ENCODE peak calls at places on chromosomes 7 and 10, in seven cellular contexts. Q, P, S, N, E, A and D are unnamed samples.

GRCh38 chr10:1573334-1573969 is 163.9 kb downstream of the ADARB2 start:
- DNase-seq in P (no peak), S (no peak), Q (no peak), E (no peak), A (no peak), N (no peak), D (no peak)

GRCh38 chr7:38628630-38629385 is 2.4 kb downstream of the AMPH start:
- DNase-seq in N (no peak), Q (no peak), P (no peak), E (no peak), A (no peak), S (no peak), D (no peak)

GRCh38 chr10:71974489-71975011 is 10.4 kb downstream of the CHST3 start:
- DNase-seq in Q (peak; percentile 45), N (no peak), P (no peak), E (no peak), S (peak; percentile 51), A (no peak), D (no peak)

GRCh38 chr7:105000927-105001336 is 13.1 kb upstream of the KMT2E start:
- DNase-seq in N (no peak), Q (no peak), S (no peak), P (no peak), A (no peak), E (no peak), D (peak; percentile 37)

GRCh38 chr7:6612819-6613218 is 2.6 kb upstream of the ZNF853 start:
- DNase-seq in N (no peak), E (no peak), S (no peak), P (no peak), Q (no peak), A (no peak), D (no peak)

GRCh38 chr7:16804674-16805439 is at the start of gene AGR2:
- DNase-seq in N (no peak), E (no peak), S (no peak), P (no peak), Q (no peak), A (no peak), D (peak; percentile 14)

GRCh38 chr10:50333872-50334271 is 82.6 kb upstream of the ASAH2 start:
- DNase-seq in Q (no peak), A (no peak), N (no peak), S (no peak), E (no peak), P (no peak), D (no peak)

GRCh38 chr10:34292675-34293074 is 522.4 kb downstream of the PARD3 start:
- DNase-seq in N (no peak), E (no peak), P (no peak), S (no peak), Q (no peak), A (no peak), D (no peak)

GRCh38 chr10:49817845-49818244 is 55.7 kb upstream of the OGDHL start:
- DNase-seq in P (no peak), A (no peak), Q (peak; percentile 66), E (no peak), N (no peak), S (no peak), D (no peak)

GRCh38 chr10:100528123-100528884 is 1.4 kb downstream of the NDUFB8 start:
- DNase-seq in E (no peak), A (no peak), Q (peak; percentile 59), N (no peak), S (no peak), P (no peak), D (no peak)

GRCh38 chr7:16080131-16080530 is 341.2 kb downstream of the CRPPA start:
- DNase-seq in N (no peak), A (no peak), E (no peak), P (no peak), Q (no peak), S (no peak), D (no peak)

GRCh38 chr10:9038146-9038714 is 983.7 kb downstream of the GATA3 start:
- DNase-seq in P (no peak), A (no peak), Q (no peak), N (no peak), S (no peak), E (no peak), D (no peak)

GRCh38 chr10:14259696-14260595 is 70.8 kb downstream of the FRMD4A start:
- DNase-seq in N (peak; percentile 64), A (no peak), S (no peak), P (no peak), Q (no peak), E (no peak), D (no peak)

GRCh38 chr7:76234282-76234584 is 32.5 kb downstream of the SRRM3 start:
- DNase-seq in P (no peak), S (no peak), N (no peak), E (no peak), A (no peak), Q (no peak), D (no peak)

GRCh38 chr10:79066460-79067240 is 2.1 kb upstream of the ZMIZ1 start:
- DNase-seq in A (no peak), P (no peak), N (peak; percentile 87), E (peak; percentile 94), Q (peak; percentile 40), S (no peak), D (peak; percentile 53)

GRCh38 chr7:41029072-41029492 is 673.8 kb downstream of the INHBA start:
- DNase-seq in P (no peak), A (no peak), Q (no peak), S (peak; percentile 41), E (no peak), N (no peak), D (no peak)

GRCh38 chr7:115984105-115984504 is 46.5 kb downstream of the TFEC start:
- DNase-seq in A (no peak), N (no peak), S (no peak), Q (no peak), P (no peak), E (no peak), D (no peak)

GRCh38 chr10:44864042-44864436 is 47.1 kb upstream of the TMEM72 start:
- DNase-seq in S (no peak), P (no peak), N (no peak), Q (peak; percentile 3), E (no peak), A (peak; percentile 70), D (peak; percentile 73)

GRCh38 chr10:101394522-101395133 is 40.7 kb downstream of the BTRC start:
- DNase-seq in A (no peak), E (no peak), S (no peak), P (no peak), N (no peak), Q (no peak), D (no peak)

GRCh38 chr7:149772236-149772820 is 1.1 kb downstream of the ZNF467 start:
- DNase-seq in E (peak; percentile 87), Q (no peak), A (peak; percentile 68), N (no peak), S (no peak), P (no peak), D (peak; percentile 75)

GRCh38 chr10:22997102-22997501 is 69.2 kb downstream of the ARMC3 start:
- DNase-seq in S (peak; percentile 19), A (peak; percentile 69), E (no peak), P (no peak), N (no peak), Q (peak; percentile 7), D (peak; percentile 50)

GRCh38 chr7:132485136-132485535 is 91.1 kb downstream of the PLXNA4 start:
- DNase-seq in P (no peak), E (no peak), A (no peak), S (no peak), Q (peak; percentile 33), N (no peak), D (no peak)

GRCh38 chr7:113120647-113121046 is 2.3 kb upstream of the SMIM30 start:
- DNase-seq in Q (no peak), P (no peak), E (no peak), A (no peak), N (no peak), S (no peak), D (no peak)

GRCh38 chr7:65750511-65751344 is 122.1 kb upstream of the VKORC1L1 start:
- DNase-seq in P (peak; percentile 55), N (peak; percentile 78), E (peak; percentile 98), A (peak; percentile 91), S (peak; percentile 60), Q (peak; percentile 92), D (peak; percentile 96)
- TF ChIP-seq POLR2AphosphoS5 in P (peak; percentile 86), N (peak; percentile 81), E (peak; percentile 70), A (peak; percentile 93), S (peak; percentile 88), Q (peak; percentile 78), D (peak; percentile 89)

GRCh38 chr10:61642692-61643091 is 20.0 kb upstream of the CABCOCO1 start:
- DNase-seq in E (no peak), P (no peak), N (no peak), A (no peak), S (no peak), Q (peak; percentile 96), D (no peak)

GRCh38 chr10:61642073-61642637 is 20.6 kb upstream of the CABCOCO1 start:
- DNase-seq in P (no peak), Q (peak; percentile 14), S (no peak), N (no peak), A (no peak), E (no peak), D (no peak)

GRCh38 chr10:61640876-61641275 is 21.9 kb upstream of the CABCOCO1 start:
- DNase-seq in Q (no peak), A (no peak), S (no peak), N (no peak), P (no peak), E (no peak), D (no peak)

GRCh38 chr10:61639952-61640351 is 22.8 kb upstream of the CABCOCO1 start:
- DNase-seq in P (no peak), N (no peak), Q (no peak), A (no peak), E (no peak), S (no peak), D (no peak)

GRCh38 chr10:61643316-61643751 is 19.4 kb upstream of the CABCOCO1 start:
- DNase-seq in Q (peak; percentile 43), N (no peak), E (no peak), P (no peak), S (no peak), A (no peak), D (peak; percentile 58)
- H3K4me2 ChIP-seq in Q (peak overlapping the region; percentile 77), N (no peak overlapping the region), E (no peak overlapping the region), P (no peak overlapping the region), S (no peak overlapping the region), A (no peak overlapping the region), D (peak overlapping the region; percentile 1)

GRCh38 chr10:60998932-60999331 is 54.9 kb upstream of the RHOBTB1 start:
- DNase-seq in S (no peak), Q (no peak), P (no peak), N (no peak), A (no peak), E (no peak), D (no peak)
- TF ChIP-seq POLR2AphosphoS5 in S (no peak), Q (no peak), P (no peak), N (no peak), A (no peak), E (no peak), D (no peak)

GRCh38 chr10:12823361-12823760 is 178.2 kb downstream of the CCDC3 start:
- DNase-seq in S (no peak), N (no peak), A (no peak), P (no peak), E (no peak), Q (no peak), D (no peak)
- H3K4me2 ChIP-seq in S (no peak overlapping the region), N (no peak overlapping the region), A (no peak overlapping the region), P (no peak overlapping the region), E (no peak overlapping the region), Q (no peak overlapping the region), D (no peak overlapping the region)

DNA sequence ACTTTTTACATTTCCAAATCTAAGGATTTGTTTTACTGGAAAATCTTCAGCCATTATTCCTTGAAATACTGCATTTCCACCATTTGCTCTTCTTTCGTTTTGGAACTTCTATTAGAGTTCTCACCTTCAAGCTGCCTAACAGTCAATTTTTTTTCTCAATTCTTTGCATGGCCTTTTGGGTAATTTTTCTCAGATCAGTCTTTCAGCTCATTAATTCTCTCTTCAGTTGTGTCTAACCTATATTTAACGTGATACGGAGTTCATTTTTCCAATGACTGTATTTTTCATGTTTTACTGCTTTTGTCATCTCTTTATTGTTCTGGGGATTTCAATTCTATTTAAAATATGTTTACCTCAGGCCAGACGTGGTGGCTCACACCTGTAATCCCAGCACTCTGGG is 123.7 kb upstream of the AOAH start:
- DNase-seq in E (no peak), S (no peak), A (no peak), P (no peak), N (no peak), Q (no peak), D (no peak)
- TF ChIP-seq POLR2AphosphoS5 in E (no peak), S (no peak), A (no peak), P (no peak), N (no peak), Q (no peak), D (no peak)